ENCODE peak calls at places on chromosomes 13 and 19, in ten cellular contexts. P is adrenal gland, I is suprapubic skin, N is right lobe of liver, L is tibial nerve, D is IMR-90, Q is stomach, M is transverse colon, E is esophagus muscularis mucosa, K is Peyer's patch. O is an unnamed sample. For H3K36me3, the result is how much of the 10 kb centered on the place peaks cover.

GRCh38 chr19:37078717-37079032 is 442 bp downstream of the ZNF420 start:
- DNase-seq in D (no peak), L (no peak), E (no peak), K (no peak), P (no peak), M (no peak), Q (no peak), I (no peak), N (no peak), O (no peak)

GRCh38 chr13:43686557-43686956 is 100.2 kb downstream of the ENOX1 start:
- DNase-seq in M (no peak), L (no peak), K (no peak), Q (no peak), I (no peak), P (peak), N (no peak), E (no peak), D (peak), O (no peak)

GRCh38 chr13:107003911-107004310 is 436.0 kb upstream of the ARGLU1 start:
- DNase-seq in L (no peak), N (no peak), D (no peak), K (no peak), Q (no peak), P (no peak), I (no peak), E (no peak), M (no peak), O (no peak)

GRCh38 chr19:39937094-39937493 is 2.7 kb upstream of the FCGBP start:
- DNase-seq in Q (no peak), M (no peak), K (no peak), D (no peak), P (no peak), I (no peak), L (no peak), N (no peak), E (no peak), O (no peak)

GRCh38 chr19:45385392-45386221 is 15.2 kb upstream of the ERCC2 start:
- DNase-seq in D (no peak), M (no peak), P (no peak), N (no peak), I (no peak), E (no peak), Q (no peak), K (no peak), L (no peak), O (no peak)

GRCh38 chr13:95323930-95324662 is 22.8 kb upstream of the ABCC4 start:
- DNase-seq in Q (no peak), P (no peak), N (no peak), L (no peak), K (no peak), E (no peak), D (no peak), M (no peak), I (no peak), O (no peak)

GRCh38 chr19:3179739-3180293 is 1.2 kb downstream of the S1PR4 start:
- DNase-seq in N (peak), D (no peak), K (peak), M (no peak), E (no peak), I (peak), L (no peak), P (no peak), Q (no peak), O (no peak)

GRCh38 chr13:97439196-97439595 is 5.2 kb downstream of the RAP2A start:
- DNase-seq in M (no peak), Q (no peak), L (no peak), E (no peak), P (no peak), K (no peak), I (no peak), D (no peak), N (no peak), O (no peak)

GRCh38 chr19:35155441-35155840 is 906 bp downstream of the FXYD5 start:
- DNase-seq in Q (no peak), D (no peak), L (no peak), E (no peak), K (peak), I (no peak), P (no peak), M (no peak), N (no peak), O (no peak)

GRCh38 chr13:96700657-96701056 is 293.6 kb downstream of the OXGR1 start:
- DNase-seq in N (no peak), P (peak), I (no peak), D (no peak), L (no peak), E (no peak), K (no peak), M (no peak), Q (no peak), O (no peak)

GRCh38 chr19:8305798-8306197 is 2.4 kb downstream of the CD320 start:
- DNase-seq in L (peak), D (no peak), Q (no peak), N (peak), M (peak), E (no peak), K (peak), P (peak), I (peak), O (no peak)

GRCh38 chr13:77741587-77741972 is 44.1 kb downstream of the SLAIN1 start:
- DNase-seq in N (no peak), L (no peak), K (no peak), I (no peak), M (no peak), P (no peak), Q (no peak), D (no peak), E (no peak), O (no peak)

GRCh38 chr13:78595819-78596700 is 7.3 kb downstream of the POU4F1 start:
- DNase-seq in L (no peak), D (no peak), N (peak), P (no peak), Q (no peak), I (no peak), E (no peak), M (no peak), K (no peak), O (peak)

GRCh38 chr13:69660155-69660554 is 447.5 kb upstream of the ATXN8OS start:
- DNase-seq in N (no peak), D (no peak), L (no peak), I (no peak), Q (no peak), E (no peak), K (no peak), P (no peak), M (no peak), O (no peak)

GRCh38 chr13:106112191-106112590 is 423.3 kb downstream of the EFNB2 start:
- DNase-seq in P (no peak), D (no peak), L (no peak), K (no peak), E (no peak), M (no peak), N (no peak), Q (no peak), I (no peak), O (no peak)

GRCh38 chr13:100566543-100566942 is 22.0 kb downstream of the GGACT start:
- DNase-seq in E (no peak), I (no peak), Q (no peak), M (no peak), N (no peak), D (peak), L (no peak), P (no peak), K (no peak), O (no peak)

GRCh38 chr13:42392706-42393572 is 121.0 kb downstream of the AKAP11 start:
- DNase-seq in P (no peak), L (no peak), I (no peak), Q (no peak), M (no peak), D (no peak), N (no peak), E (no peak), K (no peak), O (no peak)

GRCh38 chr13:51449018-51449417 is 3.8 kb downstream of the INTS6 start:
- DNase-seq in D (no peak), E (no peak), P (no peak), L (no peak), I (no peak), K (no peak), Q (no peak), N (no peak), M (no peak), O (no peak)

GRCh38 chr19:31897292-31897691 is 448.1 kb upstream of the ZNF507 start:
- DNase-seq in D (no peak), P (no peak), I (no peak), M (no peak), L (no peak), Q (no peak), E (peak), K (no peak), N (no peak), O (no peak)

GRCh38 chr13:49444517-49445395 is 682 bp downstream of the SETDB2 start:
- DNase-seq in D (peak), K (peak), N (no peak), E (no peak), Q (no peak), I (no peak), M (peak), P (no peak), L (peak), O (peak)

GRCh38 chr19:52897149-52897935 is at the start of gene ZNF320:
- DNase-seq in D (peak), M (peak), N (peak), I (peak), Q (peak), E (peak), P (peak), L (peak), K (peak), O (peak)

GRCh38 chr13:27355894-27356293 is 68.5 kb upstream of the GTF3A start:
- DNase-seq in D (no peak), M (no peak), E (no peak), Q (no peak), N (no peak), L (no peak), P (no peak), K (no peak), I (no peak), O (no peak)

GRCh38 chr19:46602392-46603194 is 1.5 kb downstream of the CALM3 start:
- DNase-seq in Q (no peak), L (no peak), D (no peak), N (peak), I (no peak), E (no peak), M (no peak), P (peak), K (peak), O (peak)

GRCh38 chr19:22545751-22546150 is 88.4 kb upstream of the ZNF492 start:
- DNase-seq in M (peak), E (no peak), N (no peak), Q (no peak), K (no peak), L (peak), D (no peak), P (peak), I (no peak), O (peak)

GRCh38 chr19:34228347-34228746 is 26.0 kb upstream of the GARRE1 start:
- DNase-seq in M (no peak), E (no peak), L (no peak), Q (no peak), K (no peak), P (no peak), N (no peak), I (no peak), D (peak), O (no peak)

GRCh38 chr13:27621116-27621365 is 651 bp upstream of the POLR1D start:
- DNase-seq in P (no peak), E (no peak), N (no peak), K (no peak), M (no peak), I (no peak), L (no peak), Q (no peak), D (no peak), O (no peak)

GRCh38 chr13:98890920-98891319 is 86.9 kb downstream of the DOCK9 start:
- DNase-seq in P (no peak), M (no peak), L (no peak), Q (no peak), I (no peak), K (no peak), E (no peak), N (no peak), D (no peak), O (no peak)

GRCh38 chr13:64675256-64675892 is 2554.8 kb downstream of the PCDH9 start:
- DNase-seq in P (no peak), M (no peak), L (no peak), N (no peak), E (no peak), K (no peak), I (no peak), D (peak), Q (no peak), O (no peak)

GRCh38 chr13:80040219-80040976 is 300.5 kb downstream of the SPRY2 start:
- DNase-seq in Q (no peak), D (peak), E (no peak), I (no peak), P (no peak), K (no peak), N (no peak), L (no peak), M (no peak), O (no peak)

GRCh38 chr19:5225486-5226345 is 114.9 kb downstream of the PTPRS start:
- DNase-seq in K (no peak), I (no peak), D (no peak), Q (no peak), E (no peak), P (no peak), M (no peak), N (no peak), L (no peak), O (no peak)

GRCh38 chr19:50427997-50428425 is 4.7 kb upstream of the MYBPC2 start:
- DNase-seq in Q (peak), D (peak), P (peak), I (peak), N (peak), L (peak), K (peak), M (peak), E (peak), O (peak)

GRCh38 chr19:27794444-27795042 is 1418.4 kb downstream of the UQCRFS1 start:
- DNase-seq in P (no peak), N (peak), I (no peak), D (peak), E (no peak), Q (no peak), L (no peak), M (no peak), K (no peak), O (peak)

GRCh38 chr13:41196620-41197019 is 2.3 kb upstream of the KBTBD7 start:
- DNase-seq in K (no peak), L (no peak), P (no peak), Q (no peak), E (no peak), D (no peak), M (no peak), N (no peak), I (no peak), O (no peak)

GRCh38 chr13:41188584-41188983 is 5.8 kb downstream of the KBTBD7 start:
- DNase-seq in M (no peak), E (no peak), P (no peak), I (no peak), N (no peak), D (peak), K (no peak), Q (no peak), L (no peak), O (no peak)

GRCh38 chr13:41193919-41194824 is at the start of gene KBTBD7:
- DNase-seq in E (peak), K (peak), Q (peak), D (peak), M (peak), P (peak), L (peak), I (peak), N (peak), O (peak)

GRCh38 chr13:41196011-41196410 is 1.6 kb upstream of the KBTBD7 start:
- DNase-seq in I (no peak), N (no peak), P (no peak), D (no peak), Q (no peak), M (no peak), K (no peak), L (no peak), E (no peak), O (no peak)

DNA sequence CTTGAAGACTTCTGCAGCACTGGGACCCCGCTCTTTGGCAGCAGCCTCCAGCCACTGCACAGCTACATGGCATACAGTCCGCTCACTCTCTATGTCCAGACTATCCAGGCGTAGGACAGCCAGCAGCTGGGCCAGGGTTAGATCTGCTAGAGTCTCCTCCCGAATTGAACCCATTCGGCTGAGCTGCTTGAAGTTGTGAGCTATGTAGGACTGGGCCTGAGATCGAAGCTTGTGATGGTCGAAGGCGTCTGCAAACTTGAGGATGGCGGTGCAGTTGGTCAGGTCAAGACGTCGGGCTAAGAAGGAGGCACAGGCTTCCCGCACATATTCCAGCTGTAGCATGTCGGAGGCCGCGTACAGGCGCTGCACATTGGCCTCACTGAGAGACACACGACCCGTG is 900 bp downstream of the KBTBD7 start:
- DNase-seq in Q (no peak), D (no peak), M (no peak), K (no peak), E (no peak), N (no peak), I (no peak), P (no peak), L (no peak), O (peak)
- H3K4me3 ChIP-seq in Q (peak), D (no peak), M (peak), K (peak), E (peak), N (peak), I (peak), P (no peak), L (peak), O (peak)

DNA sequence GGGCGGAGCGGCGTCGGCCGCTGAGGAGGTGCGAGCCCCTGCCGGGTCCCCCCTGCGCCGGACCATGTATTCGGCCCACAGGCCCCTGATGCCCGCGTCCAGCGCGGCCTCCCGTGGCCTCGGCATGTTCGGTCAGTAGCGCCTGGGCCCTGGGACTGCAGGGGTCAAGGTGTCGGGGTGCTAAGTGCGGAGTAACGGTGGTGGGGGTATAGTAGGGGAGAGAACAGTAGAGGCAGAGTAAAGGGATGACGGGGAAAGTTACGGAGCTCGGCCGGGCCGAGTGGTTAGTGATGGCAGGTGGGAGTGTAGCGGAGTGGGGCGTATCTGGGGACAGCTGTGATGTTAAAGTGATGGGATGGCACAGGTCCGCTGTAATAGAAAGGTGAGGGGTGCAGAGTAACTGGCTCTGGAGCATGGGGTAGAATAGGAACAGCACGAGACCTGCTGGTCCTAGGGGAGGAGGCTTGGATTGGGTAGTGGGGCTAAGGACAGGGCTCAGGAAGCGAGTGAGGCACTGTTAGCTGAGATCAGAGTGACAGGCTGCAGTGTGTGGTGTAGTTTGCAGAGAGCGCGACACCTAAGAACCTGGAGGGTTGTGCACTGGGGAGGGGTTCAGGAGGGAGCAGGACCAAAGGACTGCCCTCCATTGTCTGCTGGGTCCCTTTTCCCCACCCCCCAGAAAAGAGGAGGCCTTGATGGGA is 15.7 kb downstream of the CIC start:
- DNase-seq in Q (no peak), M (no peak), N (peak), E (no peak), L (no peak), P (no peak), I (no peak), K (peak), D (no peak), O (no peak)
- TF ChIP-seq POLR2A in Q (no peak), M (no peak), N (no peak), E (no peak), L (no peak), P (no peak), I (no peak), K (no peak), D (no peak), O (no peak)

GRCh38 chr19:2109278-2109864 is 12.7 kb downstream of the IZUMO4 start:
- DNase-seq in P (no peak), I (no peak), E (no peak), N (no peak), K (no peak), Q (no peak), D (no peak), M (no peak), L (no peak), O (no peak)
- H3K36me3 ChIP-seq in P (under half), I (half or more), E (half or more), N (under half), K (half or more), Q (half or more), D (half or more), M (half or more), L (under half), O (under half)

DNA sequence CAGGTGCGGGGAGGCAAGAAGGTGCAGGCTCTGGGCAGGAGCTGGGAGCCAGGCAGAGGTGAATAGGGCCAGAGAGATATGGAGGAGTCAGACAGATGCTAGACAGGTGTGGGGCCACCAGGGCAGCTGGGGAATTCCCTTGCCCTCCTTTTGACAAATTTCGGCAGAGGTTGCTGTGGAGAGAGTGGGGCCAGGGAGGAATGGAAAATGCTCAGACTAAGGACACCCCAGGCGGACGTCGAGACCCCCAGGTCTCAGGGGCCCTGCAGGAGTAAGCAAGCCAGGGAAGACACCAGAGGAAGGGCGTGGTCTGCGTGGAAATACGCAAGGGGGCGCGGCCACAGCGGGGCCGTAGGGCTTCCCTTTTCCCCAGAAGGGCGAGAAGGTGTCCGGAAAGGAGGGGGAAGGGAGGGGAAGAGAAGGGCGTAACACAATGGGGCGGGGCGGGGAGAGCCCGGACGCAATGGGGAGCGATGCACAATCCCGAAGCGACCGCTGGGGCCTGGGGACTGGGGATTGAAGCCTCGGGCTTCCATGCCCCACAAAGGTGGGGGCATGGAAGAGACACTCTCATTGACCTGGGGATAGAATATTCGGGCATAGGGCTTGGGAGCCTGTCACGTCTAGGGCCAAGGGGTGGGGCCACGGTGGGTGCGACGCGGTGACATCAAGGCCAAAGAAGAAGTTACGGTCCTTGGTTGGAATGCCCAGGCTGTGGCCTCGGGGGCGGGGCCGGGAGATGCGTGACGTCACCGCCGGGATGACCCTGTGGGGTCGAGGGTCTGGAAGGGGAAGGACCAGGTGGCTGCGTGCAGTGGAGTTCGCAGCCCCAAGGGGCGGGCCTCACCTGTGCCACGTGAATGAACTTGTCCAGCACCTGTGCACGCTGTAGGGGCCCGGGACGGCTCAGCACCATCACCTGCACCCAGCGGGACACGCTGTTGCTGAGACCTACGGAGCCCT is 8.2 kb downstream of the RASGRP4 start:
- DNase-seq in M (peak), E (no peak), L (peak), N (peak), I (no peak), K (peak), Q (peak), P (peak), D (no peak), O (peak)
- H3K4me3 ChIP-seq in M (peak), E (peak), L (no peak), N (no peak), I (peak), K (peak), Q (peak), P (no peak), D (no peak), O (peak)

DNA sequence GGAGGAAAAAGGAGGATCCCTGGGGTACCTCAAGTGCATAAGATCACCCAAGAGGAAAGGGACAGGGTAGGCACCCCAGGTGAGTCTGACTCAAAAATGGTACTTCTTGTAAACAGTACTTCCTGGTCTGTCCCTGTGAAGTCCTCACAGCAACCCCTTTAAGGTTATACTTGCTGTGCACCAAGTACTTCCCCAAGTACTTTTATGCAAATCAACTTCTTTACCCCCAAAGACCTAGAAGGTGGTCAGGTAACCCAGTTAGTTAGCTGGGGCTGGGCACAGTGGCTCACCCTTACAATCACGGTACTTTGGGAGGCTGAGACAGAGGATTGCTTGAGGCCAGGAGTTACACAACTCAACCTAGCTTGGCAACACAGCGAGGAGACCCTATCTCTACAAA is 2.5 kb downstream of the CALR start:
- DNase-seq in P (no peak), I (no peak), E (no peak), L (no peak), Q (no peak), M (no peak), D (no peak), N (no peak), K (no peak), O (no peak)
- TF ChIP-seq POLR2A in P (no peak), I (no peak), E (no peak), L (no peak), Q (no peak), M (no peak), D (no peak), N (no peak), K (no peak), O (no peak)